ENCODE peak calls at places on chromosomes 12 and 14, in seven cellular contexts. One of them, this sample, is unnamed.

GRCh38 chr12:99029502-99030271 is 384.6 kb downstream of the APAF1 start:
- DNase-seq in HL-60: no peak
- DNase-seq in progenitor cell of endocrine pancreas: no peak
- DNase-seq in H9: no peak
- DNase-seq in transverse colon: no peak
- DNase-seq in SW480: no peak
- DNase-seq in IMR-90: no peak
- DNase-seq in this sample: no peak

GRCh38 chr12:4813741-4814140 is 93.5 kb downstream of the GALNT8 start:
- DNase-seq in H9: no peak
- DNase-seq in transverse colon: no peak
- DNase-seq in SW480: no peak
- DNase-seq in HL-60: no peak
- DNase-seq in progenitor cell of endocrine pancreas: no peak
- DNase-seq in IMR-90: no peak
- DNase-seq in this sample: no peak

GRCh38 chr12:119803391-119803791 is 73.7 kb downstream of the CIT start:
- DNase-seq in H9: peak
- DNase-seq in transverse colon: no peak
- DNase-seq in HL-60: no peak
- DNase-seq in progenitor cell of endocrine pancreas: peak
- DNase-seq in IMR-90: peak
- DNase-seq in SW480: no peak
- DNase-seq in this sample: no peak

GRCh38 chr14:76769636-76770292 is 8.5 kb downstream of the VASH1 start:
- DNase-seq in HL-60: no peak
- DNase-seq in transverse colon: no peak
- DNase-seq in SW480: no peak
- DNase-seq in H9: peak
- DNase-seq in progenitor cell of endocrine pancreas: no peak
- DNase-seq in IMR-90: no peak
- DNase-seq in this sample: no peak

GRCh38 chr14:104155513-104155912 is 17.1 kb downstream of the KIF26A start:
- DNase-seq in IMR-90: no peak
- DNase-seq in HL-60: no peak
- DNase-seq in transverse colon: no peak
- DNase-seq in progenitor cell of endocrine pancreas: no peak
- DNase-seq in SW480: no peak
- DNase-seq in H9: no peak
- DNase-seq in this sample: no peak

GRCh38 chr14:80575763-80576162 is 364.5 kb upstream of the DIO2 start:
- DNase-seq in HL-60: no peak
- DNase-seq in IMR-90: no peak
- DNase-seq in SW480: no peak
- DNase-seq in transverse colon: no peak
- DNase-seq in progenitor cell of endocrine pancreas: no peak
- DNase-seq in H9: no peak
- DNase-seq in this sample: no peak

GRCh38 chr12:71782007-71782406 is 27.3 kb downstream of the RAB21 start:
- DNase-seq in HL-60: no peak
- DNase-seq in SW480: no peak
- DNase-seq in H9: no peak
- DNase-seq in progenitor cell of endocrine pancreas: no peak
- DNase-seq in transverse colon: no peak
- DNase-seq in IMR-90: no peak
- DNase-seq in this sample: peak

GRCh38 chr12:105843989-105844768 is 294.6 kb downstream of the NUAK1 start:
- DNase-seq in H9: no peak
- DNase-seq in SW480: no peak
- DNase-seq in transverse colon: no peak
- DNase-seq in IMR-90: peak
- DNase-seq in progenitor cell of endocrine pancreas: no peak
- DNase-seq in HL-60: no peak
- DNase-seq in this sample: no peak

GRCh38 chr12:123041811-123042655 is 61.6 kb downstream of the ARL6IP4 start:
- DNase-seq in progenitor cell of endocrine pancreas: no peak
- DNase-seq in HL-60: no peak
- DNase-seq in H9: no peak
- DNase-seq in SW480: no peak
- DNase-seq in IMR-90: peak
- DNase-seq in transverse colon: peak
- DNase-seq in this sample: no peak

GRCh38 chr14:66359500-66359899 is 126.7 kb upstream of the CCDC196 start:
- DNase-seq in H9: no peak
- DNase-seq in IMR-90: peak
- DNase-seq in progenitor cell of endocrine pancreas: no peak
- DNase-seq in transverse colon: no peak
- DNase-seq in SW480: peak
- DNase-seq in HL-60: no peak
- DNase-seq in this sample: no peak

GRCh38 chr12:108807996-108808725 is 49.2 kb downstream of the SSH1 start:
- DNase-seq in progenitor cell of endocrine pancreas: no peak
- DNase-seq in transverse colon: no peak
- DNase-seq in IMR-90: no peak
- DNase-seq in H9: no peak
- DNase-seq in HL-60: no peak
- DNase-seq in SW480: no peak
- DNase-seq in this sample: no peak

GRCh38 chr12:47773858-47774580 is 981 bp downstream of the SLC48A1 start:
- DNase-seq in progenitor cell of endocrine pancreas: no peak
- DNase-seq in IMR-90: no peak
- DNase-seq in HL-60: no peak
- DNase-seq in SW480: no peak
- DNase-seq in H9: no peak
- DNase-seq in transverse colon: no peak
- DNase-seq in this sample: no peak

GRCh38 chr14:35335388-35336092 is 43.4 kb downstream of the PSMA6 start:
- DNase-seq in progenitor cell of endocrine pancreas: no peak
- DNase-seq in HL-60: no peak
- DNase-seq in H9: no peak
- DNase-seq in transverse colon: peak
- DNase-seq in SW480: no peak
- DNase-seq in IMR-90: no peak
- DNase-seq in this sample: no peak

GRCh38 chr12:15535287-15535895 is 213.1 kb downstream of the PTPRO start:
- DNase-seq in progenitor cell of endocrine pancreas: no peak
- DNase-seq in SW480: no peak
- DNase-seq in HL-60: no peak
- DNase-seq in transverse colon: no peak
- DNase-seq in IMR-90: no peak
- DNase-seq in H9: no peak
- DNase-seq in this sample: no peak

GRCh38 chr14:92527724-92528123 is 14.1 kb downstream of the RIN3 start:
- DNase-seq in H9: no peak
- DNase-seq in progenitor cell of endocrine pancreas: no peak
- DNase-seq in HL-60: no peak
- DNase-seq in transverse colon: no peak
- DNase-seq in SW480: no peak
- DNase-seq in IMR-90: peak
- DNase-seq in this sample: no peak

GRCh38 chr12:96227365-96228106 is 33.4 kb downstream of the ELK3 start:
- DNase-seq in H9: no peak
- DNase-seq in transverse colon: no peak
- DNase-seq in IMR-90: no peak
- DNase-seq in progenitor cell of endocrine pancreas: no peak
- DNase-seq in SW480: no peak
- DNase-seq in HL-60: no peak
- DNase-seq in this sample: no peak

GRCh38 chr12:14257734-14258467 is 107.6 kb upstream of the ATF7IP start:
- DNase-seq in progenitor cell of endocrine pancreas: peak
- DNase-seq in HL-60: no peak
- DNase-seq in transverse colon: peak
- DNase-seq in SW480: peak
- DNase-seq in H9: peak
- DNase-seq in IMR-90: peak
- DNase-seq in this sample: peak

GRCh38 chr12:25797949-25798348 is 160.5 kb upstream of the RASSF8 start:
- DNase-seq in progenitor cell of endocrine pancreas: no peak
- DNase-seq in HL-60: no peak
- DNase-seq in SW480: no peak
- DNase-seq in IMR-90: no peak
- DNase-seq in H9: no peak
- DNase-seq in transverse colon: no peak
- DNase-seq in this sample: no peak

GRCh38 chr12:56884421-56884820 is 49.8 kb downstream of the SDR9C7 start:
- DNase-seq in HL-60: no peak
- DNase-seq in SW480: no peak
- DNase-seq in transverse colon: no peak
- DNase-seq in H9: no peak
- DNase-seq in progenitor cell of endocrine pancreas: no peak
- DNase-seq in IMR-90: no peak
- DNase-seq in this sample: no peak

GRCh38 chr12:24823808-24824515 is 124.9 kb downstream of the BCAT1 start:
- DNase-seq in progenitor cell of endocrine pancreas: no peak
- DNase-seq in SW480: no peak
- DNase-seq in HL-60: no peak
- DNase-seq in transverse colon: no peak
- DNase-seq in IMR-90: no peak
- DNase-seq in H9: no peak
- DNase-seq in this sample: no peak

GRCh38 chr12:6044082-6044481 is 80.4 kb downstream of the VWF start:
- DNase-seq in SW480: no peak
- DNase-seq in H9: no peak
- DNase-seq in HL-60: no peak
- DNase-seq in transverse colon: no peak
- DNase-seq in IMR-90: no peak
- DNase-seq in progenitor cell of endocrine pancreas: no peak
- DNase-seq in this sample: no peak

GRCh38 chr12:946656-947055 is 2.8 kb downstream of the RAD52 start:
- DNase-seq in HL-60: no peak
- DNase-seq in H9: no peak
- DNase-seq in progenitor cell of endocrine pancreas: no peak
- DNase-seq in IMR-90: peak
- DNase-seq in SW480: no peak
- DNase-seq in transverse colon: no peak
- DNase-seq in this sample: no peak

GRCh38 chr12:96401061-96401871 is 1.0 kb upstream of the CDK17 start:
- DNase-seq in H9: no peak
- DNase-seq in IMR-90: peak
- DNase-seq in progenitor cell of endocrine pancreas: no peak
- DNase-seq in transverse colon: peak
- DNase-seq in SW480: peak
- DNase-seq in HL-60: peak
- DNase-seq in this sample: peak

GRCh38 chr14:44149597-44149996 is 357.5 kb downstream of the FSCB start:
- DNase-seq in HL-60: no peak
- DNase-seq in H9: peak
- DNase-seq in SW480: peak
- DNase-seq in progenitor cell of endocrine pancreas: peak
- DNase-seq in transverse colon: no peak
- DNase-seq in IMR-90: no peak
- DNase-seq in this sample: no peak

GRCh38 chr14:105783707-105784106 is 257.3 kb downstream of the TMEM121 start:
- DNase-seq in transverse colon: no peak
- DNase-seq in IMR-90: no peak
- DNase-seq in progenitor cell of endocrine pancreas: no peak
- DNase-seq in HL-60: no peak
- DNase-seq in H9: no peak
- DNase-seq in SW480: no peak
- DNase-seq in this sample: no peak

GRCh38 chr12:6452908-6453630 is 1.2 kb downstream of the TAPBPL start:
- DNase-seq in H9: no peak
- DNase-seq in transverse colon: peak
- DNase-seq in IMR-90: no peak
- DNase-seq in progenitor cell of endocrine pancreas: no peak
- DNase-seq in HL-60: no peak
- DNase-seq in SW480: peak
- DNase-seq in this sample: no peak

GRCh38 chr14:61527325-61528100 is 167.8 kb upstream of the HIF1A start:
- DNase-seq in IMR-90: peak
- DNase-seq in H9: no peak
- DNase-seq in progenitor cell of endocrine pancreas: no peak
- DNase-seq in transverse colon: no peak
- DNase-seq in SW480: peak
- DNase-seq in HL-60: no peak
- DNase-seq in this sample: no peak

GRCh38 chr14:32980178-32980886 is 41.7 kb downstream of the NPAS3 start:
- DNase-seq in IMR-90: no peak
- DNase-seq in transverse colon: no peak
- DNase-seq in H9: no peak
- DNase-seq in progenitor cell of endocrine pancreas: no peak
- DNase-seq in HL-60: no peak
- DNase-seq in SW480: no peak
- DNase-seq in this sample: no peak

GRCh38 chr12:96501139-96501741 is 11.9 kb downstream of the CFAP54 start:
- DNase-seq in H9: peak
- DNase-seq in transverse colon: peak
- DNase-seq in SW480: peak
- DNase-seq in progenitor cell of endocrine pancreas: no peak
- DNase-seq in IMR-90: peak
- DNase-seq in HL-60: peak
- DNase-seq in this sample: no peak

GRCh38 chr14:84225243-84225642 is 1304.7 kb upstream of the FLRT2 start:
- DNase-seq in progenitor cell of endocrine pancreas: no peak
- DNase-seq in H9: no peak
- DNase-seq in SW480: no peak
- DNase-seq in IMR-90: no peak
- DNase-seq in HL-60: no peak
- DNase-seq in transverse colon: peak
- DNase-seq in this sample: no peak

GRCh38 chr14:104094709-104095425 is 9.4 kb downstream of the ASPG start:
- DNase-seq in transverse colon: peak
- DNase-seq in H9: peak
- DNase-seq in IMR-90: no peak
- DNase-seq in progenitor cell of endocrine pancreas: peak
- DNase-seq in HL-60: peak
- DNase-seq in SW480: peak
- DNase-seq in this sample: no peak

GRCh38 chr12:90978117-90978770 is 23.3 kb upstream of the CCER1 start:
- DNase-seq in transverse colon: no peak
- DNase-seq in IMR-90: peak
- DNase-seq in HL-60: peak
- DNase-seq in SW480: peak
- DNase-seq in progenitor cell of endocrine pancreas: no peak
- DNase-seq in H9: no peak
- DNase-seq in this sample: peak

GRCh38 chr12:61213646-61214045 is 1046.6 kb upstream of the USP15 start:
- DNase-seq in progenitor cell of endocrine pancreas: no peak
- DNase-seq in transverse colon: no peak
- DNase-seq in HL-60: no peak
- DNase-seq in SW480: no peak
- DNase-seq in IMR-90: no peak
- DNase-seq in H9: no peak
- DNase-seq in this sample: no peak

GRCh38 chr12:96445743-96446655 is 43.4 kb upstream of the CFAP54 start:
- DNase-seq in progenitor cell of endocrine pancreas: no peak
- DNase-seq in transverse colon: peak
- DNase-seq in HL-60: peak
- DNase-seq in IMR-90: peak
- DNase-seq in H9: no peak
- DNase-seq in SW480: no peak
- DNase-seq in this sample: peak

GRCh38 chr14:104128981-104129380 is 9.4 kb upstream of the KIF26A start:
- DNase-seq in transverse colon: no peak
- DNase-seq in IMR-90: no peak
- DNase-seq in progenitor cell of endocrine pancreas: no peak
- DNase-seq in H9: no peak
- DNase-seq in SW480: no peak
- DNase-seq in HL-60: no peak
- DNase-seq in this sample: no peak

GRCh38 chr12:5912437-5913334 is 32.4 kb downstream of the ANO2 start:
- DNase-seq in progenitor cell of endocrine pancreas: no peak
- DNase-seq in SW480: no peak
- DNase-seq in IMR-90: no peak
- DNase-seq in HL-60: no peak
- DNase-seq in transverse colon: no peak
- DNase-seq in H9: peak
- DNase-seq in this sample: no peak

GRCh38 chr12:96099986-96100385 is 64.6 kb upstream of the LTA4H start:
- DNase-seq in H9: no peak
- DNase-seq in HL-60: no peak
- DNase-seq in progenitor cell of endocrine pancreas: no peak
- DNase-seq in SW480: no peak
- DNase-seq in transverse colon: no peak
- DNase-seq in IMR-90: no peak
- DNase-seq in this sample: no peak